ENCODE peak calls at places on chromosomes 13 and 19, in six cellular contexts. One of them, this sample, is unnamed.

GRCh38 chr19:10461047-10461949 is 41.0 kb downstream of the PDE4A start:
- DNase-seq in brain microvascular endothelial cell: peak
- DNase-seq in HT1080: peak
- DNase-seq in left colon: peak
- DNase-seq in skeletal muscle cell: peak
- DNase-seq in amygdala: peak
- DNase-seq in this sample: peak

GRCh38 chr19:56562766-56563165 is 4.5 kb upstream of the ZNF470 start:
- DNase-seq in brain microvascular endothelial cell: no peak
- DNase-seq in HT1080: no peak
- DNase-seq in left colon: no peak
- DNase-seq in skeletal muscle cell: no peak
- DNase-seq in amygdala: no peak
- DNase-seq in this sample: no peak

GRCh38 chr19:2446390-2446789 is 10.4 kb downstream of the LMNB2 start:
- DNase-seq in brain microvascular endothelial cell: no peak
- DNase-seq in HT1080: no peak
- DNase-seq in left colon: no peak
- DNase-seq in skeletal muscle cell: peak
- DNase-seq in amygdala: no peak
- DNase-seq in this sample: no peak

GRCh38 chr19:4638330-4638729 is 986 bp upstream of the TNFAIP8L1 start:
- DNase-seq in brain microvascular endothelial cell: no peak
- DNase-seq in HT1080: no peak
- DNase-seq in left colon: no peak
- DNase-seq in skeletal muscle cell: no peak
- DNase-seq in amygdala: no peak
- DNase-seq in this sample: no peak

GRCh38 chr19:35262101-35262761 is 6.5 kb upstream of the USF2 start:
- DNase-seq in brain microvascular endothelial cell: no peak
- DNase-seq in HT1080: no peak
- DNase-seq in left colon: peak
- DNase-seq in skeletal muscle cell: no peak
- DNase-seq in amygdala: no peak
- DNase-seq in this sample: no peak

GRCh38 chr13:63449549-63449948 is 2033.9 kb upstream of the PCDH20 start:
- DNase-seq in brain microvascular endothelial cell: no peak
- DNase-seq in HT1080: no peak
- DNase-seq in left colon: no peak
- DNase-seq in skeletal muscle cell: no peak
- DNase-seq in amygdala: no peak
- DNase-seq in this sample: no peak

GRCh38 chr13:52737900-52738299 is 1.7 kb downstream of the CNMD start:
- DNase-seq in brain microvascular endothelial cell: no peak
- DNase-seq in HT1080: no peak
- DNase-seq in left colon: no peak
- DNase-seq in skeletal muscle cell: no peak
- DNase-seq in amygdala: no peak
- DNase-seq in this sample: no peak

GRCh38 chr13:100304241-100304640 is 215.3 kb downstream of the PCCA start:
- DNase-seq in brain microvascular endothelial cell: no peak
- DNase-seq in HT1080: no peak
- DNase-seq in left colon: no peak
- DNase-seq in skeletal muscle cell: no peak
- DNase-seq in amygdala: no peak
- DNase-seq in this sample: no peak

GRCh38 chr13:113581871-113582270 is 2.7 kb upstream of the TFDP1 start:
- DNase-seq in brain microvascular endothelial cell: no peak
- DNase-seq in HT1080: no peak
- DNase-seq in left colon: no peak
- DNase-seq in skeletal muscle cell: no peak
- DNase-seq in amygdala: no peak
- DNase-seq in this sample: no peak

GRCh38 chr13:21058361-21058760 is 3.0 kb downstream of the LATS2 start:
- DNase-seq in brain microvascular endothelial cell: no peak
- DNase-seq in HT1080: no peak
- DNase-seq in left colon: no peak
- DNase-seq in skeletal muscle cell: no peak
- DNase-seq in amygdala: no peak
- DNase-seq in this sample: peak

GRCh38 chr19:15280048-15280725 is 47.9 kb upstream of the EPHX3 start:
- DNase-seq in brain microvascular endothelial cell: no peak
- DNase-seq in HT1080: no peak
- DNase-seq in left colon: no peak
- DNase-seq in skeletal muscle cell: no peak
- DNase-seq in amygdala: no peak
- DNase-seq in this sample: no peak

GRCh38 chr13:74136089-74136658 is 2.0 kb upstream of the KLF12 start:
- DNase-seq in brain microvascular endothelial cell: peak
- DNase-seq in HT1080: peak
- DNase-seq in left colon: peak
- DNase-seq in skeletal muscle cell: no peak
- DNase-seq in amygdala: peak
- DNase-seq in this sample: peak

GRCh38 chr19:45901912-45902650 is at the start of gene MYPOP:
- DNase-seq in brain microvascular endothelial cell: no peak
- DNase-seq in HT1080: no peak
- DNase-seq in left colon: no peak
- DNase-seq in skeletal muscle cell: no peak
- DNase-seq in amygdala: no peak
- DNase-seq in this sample: peak

GRCh38 chr13:94335786-94336357 is 143.6 kb downstream of the DCT start:
- DNase-seq in brain microvascular endothelial cell: no peak
- DNase-seq in HT1080: peak
- DNase-seq in left colon: no peak
- DNase-seq in skeletal muscle cell: no peak
- DNase-seq in amygdala: no peak
- DNase-seq in this sample: no peak

GRCh38 chr13:67230774-67231480 is 791 bp upstream of the PCDH9 start:
- DNase-seq in brain microvascular endothelial cell: peak
- DNase-seq in HT1080: peak
- DNase-seq in left colon: peak
- DNase-seq in skeletal muscle cell: peak
- DNase-seq in amygdala: peak
- DNase-seq in this sample: peak

GRCh38 chr13:105908581-105908980 is 626.9 kb downstream of the EFNB2 start:
- DNase-seq in brain microvascular endothelial cell: peak
- DNase-seq in HT1080: peak
- DNase-seq in left colon: no peak
- DNase-seq in skeletal muscle cell: no peak
- DNase-seq in amygdala: no peak
- DNase-seq in this sample: no peak

This sample was measured in GM23338.